ENCODE peak calls at places on chromosomes 13 and 19, in four cellular contexts. F, V, A and H are unnamed samples.

GRCh38 chr13:107867701-107868661 is 347.4 kb downstream of the LIG4 start:
- DNase-seq in F (no peak), V (no peak), A (no peak), H (no peak)

GRCh38 chr13:30340367-30341184 is 33.2 kb upstream of the KATNAL1 start:
- DNase-seq in F (no peak), V (no peak), A (peak), H (peak)

GRCh38 chr19:38360351-38360750 is 14.0 kb upstream of the PSMD8 start:
- DNase-seq in F (no peak), V (no peak), A (no peak), H (no peak)

GRCh38 chr13:49610176-49610575 is 18.1 kb upstream of the ARL11 start:
- DNase-seq in F (no peak), V (no peak), A (no peak), H (no peak)

GRCh38 chr19:23527797-23528196 is 132.5 kb upstream of the ZNF91 start:
- DNase-seq in F (no peak), V (peak), A (no peak), H (no peak)

GRCh38 chr19:46081928-46082727 is 41.3 kb upstream of the IGFL4 start:
- DNase-seq in F (peak), V (peak), A (no peak), H (no peak)

GRCh38 chr13:76884167-76884566 is 2.0 kb downstream of the KCTD12 start:
- DNase-seq in F (no peak), V (no peak), A (no peak), H (peak)

GRCh38 chr19:40716655-40717324 is at the start of the genes COQ8B and ITPKC:
- DNase-seq in F (peak), V (peak), A (peak), H (peak)

GRCh38 chr13:108146642-108147041 is 68.7 kb downstream of the LIG4 start:
- DNase-seq in F (no peak), V (no peak), A (no peak), H (no peak)

GRCh38 chr13:41694902-41695301 is 237.6 kb downstream of the RGCC start:
- DNase-seq in F (peak), V (peak), A (peak), H (peak)

GRCh38 chr19:15717781-15718180 is 10.0 kb upstream of the OR10H2 start:
- DNase-seq in F (no peak), V (no peak), A (no peak), H (no peak)

GRCh38 chr19:11418166-11418517 is 972 bp downstream of the RGL3 start:
- DNase-seq in F (no peak), V (no peak), A (no peak), H (no peak)

GRCh38 chr13:112071011-112071901 is 4.3 kb downstream of the SOX1 start:
- DNase-seq in F (no peak), V (no peak), A (no peak), H (no peak)

GRCh38 chr13:46137627-46138026 is 32.8 kb upstream of the CPB2 start:
- DNase-seq in F (no peak), V (no peak), A (no peak), H (no peak)

GRCh38 chr19:16062789-16063188 is 13.5 kb upstream of the TPM4 start:
- DNase-seq in F (no peak), V (no peak), A (peak), H (no peak)

GRCh38 chr13:93144031-93144430 is 82.6 kb upstream of the GPC6 start:
- DNase-seq in F (no peak), V (no peak), A (no peak), H (no peak)

GRCh38 chr13:25859528-25859927 is 192.3 kb downstream of the SHISA2 start:
- DNase-seq in F (no peak), V (no peak), A (no peak), H (no peak)

GRCh38 chr13:20219585-20219984 is 12.5 kb downstream of the GJB6 start:
- DNase-seq in F (no peak), V (peak), A (no peak), H (no peak)

GRCh38 chr13:63124863-63125262 is 1709.2 kb upstream of the PCDH20 start:
- DNase-seq in F (no peak), V (no peak), A (no peak), H (no peak)

GRCh38 chr19:10353793-10354391 is 14.5 kb upstream of the ICAM3 start:
- DNase-seq in F (no peak), V (no peak), A (no peak), H (peak)

GRCh38 chr19:27776020-27776419 is 1436.9 kb downstream of the UQCRFS1 start:
- DNase-seq in F (peak), V (no peak), A (no peak), H (no peak)

GRCh38 chr13:56735537-56735942 is 405.2 kb upstream of the PRR20A start:
- DNase-seq in F (no peak), V (no peak), A (no peak), H (no peak)

GRCh38 chr13:48094404-48094780 is 512 bp downstream of the MED4 start:
- DNase-seq in F (no peak), V (no peak), A (no peak), H (no peak)

GRCh38 chr13:111845621-111846351 is 221.2 kb upstream of the SOX1 start:
- DNase-seq in F (no peak), V (no peak), A (no peak), H (no peak)

GRCh38 chr13:105634059-105634458 is 901.4 kb downstream of the EFNB2 start:
- DNase-seq in F (no peak), V (no peak), A (no peak), H (no peak)

GRCh38 chr19:50147462-50148423 is 15.3 kb downstream of the IZUMO2 start:
- DNase-seq in F (peak), V (peak), A (peak), H (peak)

GRCh38 chr13:105334211-105334610 is 1201.3 kb downstream of the EFNB2 start:
- DNase-seq in F (no peak), V (no peak), A (no peak), H (no peak)

GRCh38 chr19:58021541-58022282 is 12.1 kb upstream of the ZSCAN1 start:
- DNase-seq in F (peak), V (no peak), A (no peak), H (peak)

GRCh38 chr13:99992912-99993311 is 11.3 kb downstream of the ZIC2 start:
- DNase-seq in F (no peak), V (no peak), A (no peak), H (no peak)

GRCh38 chr19:35153701-35154534 is 617 bp upstream of the FXYD5 start:
- DNase-seq in F (peak), V (no peak), A (peak), H (no peak)

GRCh38 chr13:48319458-48320395 is 16.2 kb downstream of the RB1 start:
- DNase-seq in F (no peak), V (no peak), A (no peak), H (no peak)

GRCh38 chr13:30881191-30881651 is 24.9 kb upstream of the MEDAG start:
- DNase-seq in F (no peak), V (no peak), A (no peak), H (no peak)

GRCh38 chr19:34370117-34370516 is 5.1 kb downstream of the GPI start:
- DNase-seq in F (no peak), V (no peak), A (no peak), H (no peak)

GRCh38 chr19:20315543-20315942 is 148.5 kb downstream of the ZNF486 start:
- DNase-seq in F (no peak), V (no peak), A (no peak), H (no peak)

GRCh38 chr19:58170860-58171259 is 12.0 kb upstream of the ZNF274 start:
- DNase-seq in F (peak), V (no peak), A (no peak), H (no peak)

GRCh38 chr19:15195987-15196682 is 4.7 kb downstream of the NOTCH3 start:
- DNase-seq in F (no peak), V (no peak), A (peak), H (no peak)

GRCh38 chr13:40639226-40639681 is 27.2 kb downstream of the FOXO1 start:
- DNase-seq in F (no peak), V (no peak), A (no peak), H (no peak)

GRCh38 chr19:18220632-18221275 is 5.5 kb downstream of the PDE4C start:
- DNase-seq in F (no peak), V (no peak), A (no peak), H (no peak)

GRCh38 chr19:34231439-34231838 is 22.9 kb upstream of the GARRE1 start:
- DNase-seq in F (no peak), V (no peak), A (no peak), H (no peak)

GRCh38 chr13:74575729-74576125 is 441.5 kb upstream of the KLF12 start:
- DNase-seq in F (peak), V (no peak), A (peak), H (peak)
- TF ChIP-seq EP300 in F (no peak), V (no peak), A (no peak), H (no peak)

GRCh38 chr13:103431880-103432279 is 365.7 kb upstream of the SLC10A2 start:
- DNase-seq in F (no peak), V (no peak), A (no peak), H (no peak)

GRCh38 chr13:103436057-103436654 is 369.9 kb upstream of the SLC10A2 start:
- DNase-seq in F (no peak), V (no peak), A (no peak), H (no peak)

GRCh38 chr13:103430368-103430767 is 364.2 kb upstream of the SLC10A2 start:
- DNase-seq in F (no peak), V (no peak), A (no peak), H (no peak)
- H3K27ac ChIP-seq in F (no peak), V (no peak), A (no peak), H (no peak)

DNA sequence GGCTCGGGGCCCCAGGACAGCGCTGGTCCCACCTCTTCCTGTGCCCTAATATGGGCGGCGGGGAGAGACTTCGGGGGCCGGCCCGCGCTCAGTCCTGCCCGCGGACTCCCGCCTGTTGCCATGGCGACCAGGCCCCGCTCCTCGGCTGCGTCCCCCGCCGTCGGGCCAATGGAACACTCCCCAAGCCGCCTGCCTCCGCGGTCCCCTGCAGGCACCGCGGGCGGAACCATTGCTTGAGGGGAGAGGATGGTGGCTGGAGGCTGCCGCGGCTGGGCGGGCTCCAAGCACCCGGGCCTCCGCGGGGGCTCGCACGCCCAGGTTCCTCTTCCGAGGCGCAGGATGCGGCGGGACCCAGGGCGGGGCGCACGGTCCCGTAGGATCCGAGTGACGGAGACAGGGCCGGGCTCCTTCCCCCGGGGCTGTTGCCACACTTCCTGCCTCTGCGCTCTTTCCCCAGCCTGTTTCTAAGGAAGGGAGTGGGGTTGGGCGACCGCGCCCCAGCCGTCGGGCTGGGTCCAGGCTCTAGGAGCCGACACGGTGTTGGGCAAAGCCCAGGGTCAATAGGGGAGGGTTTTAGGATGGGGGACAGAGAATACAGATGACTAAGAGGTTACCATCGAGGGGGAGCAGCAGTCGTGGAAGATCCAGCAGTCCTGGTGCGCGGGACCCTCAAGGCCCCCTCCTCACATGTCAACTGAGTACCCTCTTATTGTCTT is 1.2 kb upstream of the JUNB start:
- DNase-seq in F (peak), V (peak), A (peak), H (peak)
- TF ChIP-seq POLR2A in F (peak), V (no peak), A (no peak), H (peak)

GRCh38 chr19:2542341-2543069 is 66.6 kb downstream of the GADD45B start:
- DNase-seq in F (no peak), V (no peak), A (no peak), H (no peak)

GRCh38 chr19:2546128-2547032 is 70.5 kb downstream of the GADD45B start:
- DNase-seq in F (no peak), V (no peak), A (peak), H (no peak)

GRCh38 chr19:2540646-2541454 is 64.9 kb downstream of the GADD45B start:
- DNase-seq in F (peak), V (no peak), A (peak), H (peak)

GRCh38 chr19:2544576-2545415 is 68.9 kb downstream of the GADD45B start:
- DNase-seq in F (no peak), V (no peak), A (peak), H (no peak)

DNA sequence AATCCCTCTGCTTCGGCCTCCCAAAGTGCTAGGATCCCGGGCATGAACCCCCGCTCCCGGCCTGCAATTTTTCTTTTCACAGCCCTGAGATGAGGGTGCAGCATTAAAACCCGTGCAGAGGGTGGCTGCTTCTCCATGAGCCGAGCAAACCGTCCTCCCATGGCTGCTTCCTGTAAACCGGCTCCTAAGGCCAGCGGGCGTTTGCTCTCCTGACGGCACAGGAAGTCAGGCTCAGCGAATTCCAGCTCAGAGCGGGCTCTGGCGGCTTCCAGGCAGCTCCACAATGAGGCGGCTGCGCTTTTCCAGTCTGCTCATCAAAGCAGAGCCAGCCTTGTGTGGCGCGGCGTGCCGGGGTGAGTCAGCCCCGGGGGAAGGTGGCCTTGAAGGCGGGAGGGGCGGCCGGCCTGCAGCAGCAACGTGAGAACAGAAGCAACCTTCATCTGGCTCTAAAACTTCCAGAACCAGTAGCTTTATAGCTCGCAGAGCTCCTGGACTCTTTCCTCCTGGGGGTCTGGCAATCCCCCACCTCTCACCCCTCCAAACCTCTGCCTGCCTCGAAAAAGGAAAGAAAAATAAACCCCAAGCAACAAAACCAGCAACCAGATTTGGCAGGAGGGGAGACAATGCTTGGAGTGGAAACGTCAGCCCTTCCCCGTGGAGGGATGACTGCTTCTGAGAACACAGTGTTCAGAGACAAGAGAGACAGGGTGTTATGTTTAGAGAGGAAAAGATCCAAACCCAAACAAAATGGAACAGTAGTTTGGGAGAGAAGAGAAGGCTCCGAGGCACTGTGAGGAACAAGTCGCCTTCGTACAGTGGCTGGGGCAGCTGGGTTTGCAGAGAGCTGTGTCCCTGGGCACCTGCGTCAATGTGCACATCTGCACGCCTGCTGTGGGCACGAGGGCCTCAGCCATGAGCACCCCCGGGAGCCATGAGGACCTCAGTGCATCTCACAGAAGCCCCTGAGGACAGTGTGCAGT is 67.8 kb downstream of the GADD45B start:
- DNase-seq in F (peak), V (no peak), A (peak), H (peak)
- TF ChIP-seq EP300 in F (peak), V (no peak), A (peak), H (peak)

GRCh38 chr19:55157064-55157908 is at the start of gene TNNI3:
- DNase-seq in F (no peak), V (no peak), A (no peak), H (no peak)

GRCh38 chr19:55158848-55159793 is 1.6 kb upstream of the TNNI3 start:
- DNase-seq in F (peak), V (no peak), A (no peak), H (no peak)

GRCh38 chr19:55156202-55157063 is 1.1 kb downstream of the TNNI3 start:
- DNase-seq in F (peak), V (no peak), A (peak), H (no peak)

GRCh38 chr19:55160128-55160985 is 2.8 kb upstream of the TNNI3 start:
- DNase-seq in F (peak), V (peak), A (peak), H (peak)

GRCh38 chr19:55158423-55158822 is 891 bp upstream of the TNNI3 start:
- DNase-seq in F (no peak), V (no peak), A (no peak), H (no peak)
- H3K27ac ChIP-seq in F (peak), V (no peak), A (no peak), H (no peak)

DNA sequence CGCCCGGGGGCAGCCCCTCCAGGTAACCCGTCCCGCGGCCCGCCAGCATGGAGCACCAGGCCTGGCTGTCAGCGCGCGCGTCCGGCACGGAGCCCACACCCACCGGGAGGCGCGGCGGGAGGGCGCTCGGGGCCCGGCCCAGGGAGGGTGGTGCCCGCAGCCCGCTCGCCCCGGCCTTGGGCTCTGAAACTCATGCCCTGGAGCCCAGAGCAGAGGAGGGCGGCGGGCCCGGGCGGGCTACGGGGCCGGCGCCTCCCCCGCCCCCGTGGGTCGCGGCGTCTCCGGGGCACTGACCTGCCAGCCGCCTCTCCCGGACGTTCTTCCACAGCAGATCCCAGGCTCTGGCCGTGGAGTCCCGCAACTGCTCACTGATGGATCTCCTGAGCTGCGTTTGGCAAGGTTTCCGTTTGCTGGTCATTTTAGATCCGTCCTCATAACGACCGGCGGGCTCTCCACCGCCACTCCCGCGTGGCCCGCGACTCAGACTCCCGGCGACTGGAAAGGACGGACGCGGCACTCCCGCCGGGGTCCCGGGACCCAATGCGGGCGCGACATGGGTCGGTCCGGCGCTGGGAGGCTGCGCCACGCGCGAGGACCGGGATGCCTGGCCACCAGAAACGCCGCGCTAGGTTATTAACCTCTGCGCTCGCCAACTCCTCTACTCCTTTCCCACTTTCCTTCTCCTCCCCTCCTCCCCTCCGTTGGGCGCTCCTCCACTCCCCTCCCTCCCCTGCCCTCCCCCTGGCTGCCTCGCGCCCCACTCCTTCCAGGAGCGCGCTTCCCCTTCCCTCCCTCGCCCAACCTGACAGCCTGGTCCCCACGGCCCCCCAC is 64.7 kb upstream of the STARD13 start:
- DNase-seq in F (peak), V (no peak), A (peak), H (peak)
- TF ChIP-seq POLR2A in F (no peak), V (no peak), A (no peak), H (no peak)

DNA sequence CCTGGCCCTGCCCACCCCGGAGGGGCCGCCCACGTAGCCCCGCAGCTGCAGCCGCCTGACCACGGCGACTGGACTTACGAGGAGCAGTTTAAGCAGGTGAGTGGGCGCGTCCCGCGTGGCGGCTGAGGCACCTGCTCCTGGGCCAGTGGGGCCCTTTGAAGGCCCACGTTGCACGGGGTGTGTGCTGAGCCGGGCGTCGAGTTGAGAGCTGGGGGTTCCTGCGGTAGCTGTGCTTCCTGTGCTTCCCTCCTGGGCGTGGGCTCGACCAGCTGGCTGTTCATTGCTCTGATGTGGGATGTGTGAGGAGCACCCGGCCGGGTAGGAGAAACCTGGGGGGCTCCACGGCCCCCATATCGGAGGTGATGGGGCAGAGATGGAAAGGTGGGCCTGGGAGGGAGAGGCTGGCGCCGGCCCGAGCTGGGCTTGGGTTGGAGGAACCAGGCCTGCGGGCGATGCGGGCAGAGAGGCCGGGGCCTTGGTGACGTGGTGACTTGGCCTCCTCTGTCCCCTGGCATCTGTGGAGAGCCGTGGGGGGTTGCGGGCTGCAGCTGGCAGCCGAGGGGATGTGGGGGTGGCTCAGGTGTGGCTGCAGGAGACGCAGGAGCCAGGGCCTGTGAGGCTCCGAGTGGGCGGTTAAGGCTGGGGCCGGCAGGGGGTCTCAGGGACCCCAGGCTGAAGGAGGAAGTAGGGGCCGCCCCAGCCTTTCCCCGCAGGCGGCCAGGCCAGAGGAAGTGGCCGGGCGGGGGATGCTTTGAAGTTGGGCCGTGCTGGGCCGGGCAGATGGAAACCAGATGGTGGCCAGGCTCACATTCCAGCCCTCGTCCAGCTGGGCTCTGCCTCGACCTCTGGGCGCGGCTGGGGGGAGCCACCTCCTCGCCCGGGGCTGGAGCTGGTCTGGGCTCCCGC is 7.1 kb downstream of the ARID3A start:
- DNase-seq in F (no peak), V (no peak), A (no peak), H (peak)
- TF ChIP-seq EP300 in F (no peak), V (no peak), A (no peak), H (no peak)